ENCODE peak calls at places on chromosome 16, in ten cellular contexts. P is NAMALWA; B is activated T-helper 1 cell treated with anti-CD3 and anti-CD28 coated beads, Interleukin-2, amount 50 U/mL, for 16 hours; Y is RPMI7951; V is HT1080; U is colonic mucosa; Q is stimulated activated CD4-positive, alpha-beta T cell treated with anti-CD3 and anti-CD28 coated beads, Interleukin-1b, Interleukin-23, amount 100 ng/mL, for 24 hours; F is non-pigmented ciliary epithelial cell; E is neural progenitor cell; Z is RCC 7860. J is an unnamed sample.

GRCh38 chr16:64250866-64251265 is 871.0 kb downstream of the CDH11 start:
- DNase-seq in P (no peak), B (no peak), Y (peak), V (peak), U (no peak), Q (no peak), F (peak), E (no peak), Z (no peak), J (no peak)

GRCh38 chr16:30561212-30561816 is 3.1 kb upstream of the ZNF764 start:
- DNase-seq in P (no peak), B (no peak), Y (no peak), V (no peak), U (peak), Q (no peak), F (no peak), E (peak), Z (no peak), J (no peak)

GRCh38 chr16:10188236-10188635 is 6.0 kb upstream of the GRIN2A start:
- DNase-seq in P (no peak), B (no peak), Y (no peak), V (no peak), U (no peak), Q (no peak), F (no peak), E (no peak), Z (no peak), J (no peak)

GRCh38 chr16:72013888-72014538 is 5.5 kb downstream of the DHODH start:
- DNase-seq in P (no peak), B (no peak), Y (no peak), V (no peak), U (no peak), Q (no peak), F (no peak), E (peak), Z (no peak), J (no peak)

GRCh38 chr16:68311316-68311620 is 449 bp downstream of the PRMT7 start:
- DNase-seq in P (peak), B (no peak), Y (peak), V (no peak), U (no peak), Q (no peak), F (no peak), E (no peak), Z (peak), J (no peak)

GRCh38 chr16:67847064-67847861 is at the start of gene CENPT:
- DNase-seq in P (peak), B (no peak), Y (peak), V (peak), U (peak), Q (no peak), F (no peak), E (peak), Z (peak), J (no peak)

GRCh38 chr16:30666681-30667080 is 8.4 kb downstream of the FBRS start:
- DNase-seq in P (no peak), B (no peak), Y (no peak), V (no peak), U (no peak), Q (no peak), F (no peak), E (no peak), Z (no peak), J (no peak)

GRCh38 chr16:68395806-68396205 is 52.5 kb downstream of the SMPD3 start:
- DNase-seq in P (no peak), B (no peak), Y (no peak), V (no peak), U (no peak), Q (no peak), F (no peak), E (no peak), Z (no peak), J (no peak)

GRCh38 chr16:12011565-12011964 is 35.0 kb downstream of the SNX29 start:
- DNase-seq in P (no peak), B (no peak), Y (no peak), V (no peak), U (no peak), Q (no peak), F (no peak), E (no peak), Z (no peak), J (no peak)

GRCh38 chr16:23317751-23318150 is 15.6 kb downstream of the SCNN1B start:
- DNase-seq in P (no peak), B (no peak), Y (no peak), V (no peak), U (no peak), Q (no peak), F (no peak), E (no peak), Z (no peak), J (no peak)

GRCh38 chr16:8572919-8573724 is 17.2 kb downstream of the TMEM114 start:
- DNase-seq in P (peak), B (no peak), Y (peak), V (peak), U (no peak), Q (no peak), F (no peak), E (peak), Z (no peak), J (no peak)

GRCh38 chr16:11034005-11034404 is 89.6 kb downstream of the CLEC16A start:
- DNase-seq in P (no peak), B (no peak), Y (peak), V (no peak), U (no peak), Q (no peak), F (peak), E (no peak), Z (no peak), J (no peak)

GRCh38 chr16:75415169-75415908 is 18.0 kb downstream of the CFDP1 start:
- DNase-seq in P (no peak), B (no peak), Y (no peak), V (no peak), U (no peak), Q (no peak), F (no peak), E (no peak), Z (no peak), J (no peak)

J was measured in neural crest cell.